ENCODE peak calls at places on chromosomes 5 and 9, in five cellular contexts. One of them, this sample, is unnamed.

GRCh38 chr9:16039103-16039987 is 486.5 kb downstream of the CCDC171 start:
- DNase-seq in body of pancreas: no peak
- DNase-seq in ovary: peak
- DNase-seq in WTC11: peak
- DNase-seq in left ventricle myocardium inferior: no peak
- DNase-seq in this sample: peak

GRCh38 chr5:42851441-42851840 is 39.7 kb upstream of the SELENOP start:
- DNase-seq in body of pancreas: no peak
- DNase-seq in left ventricle myocardium inferior: no peak
- DNase-seq in WTC11: no peak
- DNase-seq in ovary: no peak
- DNase-seq in this sample: no peak

GRCh38 chr9:86126998-86127972 is 27.9 kb upstream of the GOLM1 start:
- DNase-seq in ovary: peak
- DNase-seq in left ventricle myocardium inferior: peak
- DNase-seq in WTC11: peak
- DNase-seq in body of pancreas: peak
- DNase-seq in this sample: peak

GRCh38 chr5:138230261-138230660 is 17.1 kb upstream of the CDC23 start:
- DNase-seq in body of pancreas: no peak
- DNase-seq in ovary: no peak
- DNase-seq in WTC11: no peak
- DNase-seq in left ventricle myocardium inferior: peak
- DNase-seq in this sample: peak

GRCh38 chr5:136192526-136193395 is at the start of gene SMIM32:
- DNase-seq in left ventricle myocardium inferior: no peak
- DNase-seq in body of pancreas: peak
- DNase-seq in WTC11: peak
- DNase-seq in ovary: no peak
- DNase-seq in this sample: peak

GRCh38 chr5:88833371-88834107 is 49.4 kb downstream of the MEF2C start:
- DNase-seq in WTC11: no peak
- DNase-seq in left ventricle myocardium inferior: peak
- DNase-seq in body of pancreas: peak
- DNase-seq in ovary: peak
- DNase-seq in this sample: no peak

GRCh38 chr9:114030364-114030763 is 47.7 kb downstream of the AMBP start:
- DNase-seq in left ventricle myocardium inferior: no peak
- DNase-seq in WTC11: no peak
- DNase-seq in body of pancreas: no peak
- DNase-seq in ovary: no peak
- DNase-seq in this sample: no peak

GRCh38 chr9:120783611-120784047 is 9.6 kb downstream of the FBXW2 start:
- DNase-seq in WTC11: no peak
- DNase-seq in left ventricle myocardium inferior: no peak
- DNase-seq in body of pancreas: no peak
- DNase-seq in ovary: no peak
- DNase-seq in this sample: no peak

GRCh38 chr5:93279292-93279974 is 301.6 kb downstream of the NR2F1-AS1 start:
- DNase-seq in ovary: no peak
- DNase-seq in body of pancreas: no peak
- DNase-seq in left ventricle myocardium inferior: no peak
- DNase-seq in WTC11: no peak
- DNase-seq in this sample: no peak

GRCh38 chr9:1832960-1833359 is 182.2 kb upstream of the SMARCA2 start:
- DNase-seq in left ventricle myocardium inferior: no peak
- DNase-seq in ovary: no peak
- DNase-seq in WTC11: no peak
- DNase-seq in body of pancreas: no peak
- DNase-seq in this sample: no peak

GRCh38 chr5:137647401-137647800 is 88.5 kb downstream of the KLHL3 start:
- DNase-seq in ovary: no peak
- DNase-seq in WTC11: no peak
- DNase-seq in body of pancreas: no peak
- DNase-seq in left ventricle myocardium inferior: no peak
- DNase-seq in this sample: no peak

GRCh38 chr5:143013176-143013575 is 243.0 kb downstream of the ARHGAP26 start:
- DNase-seq in ovary: no peak
- DNase-seq in left ventricle myocardium inferior: no peak
- DNase-seq in WTC11: no peak
- DNase-seq in body of pancreas: no peak
- DNase-seq in this sample: no peak

GRCh38 chr5:143010335-143010734 is 240.2 kb downstream of the ARHGAP26 start:
- DNase-seq in WTC11: no peak
- DNase-seq in body of pancreas: no peak
- DNase-seq in left ventricle myocardium inferior: no peak
- DNase-seq in ovary: no peak
- DNase-seq in this sample: no peak

GRCh38 chr5:143011621-143012020 is 241.4 kb downstream of the ARHGAP26 start:
- DNase-seq in left ventricle myocardium inferior: no peak
- DNase-seq in WTC11: no peak
- DNase-seq in ovary: no peak
- DNase-seq in body of pancreas: no peak
- DNase-seq in this sample: no peak

GRCh38 chr5:143016777-143017374 is 246.7 kb downstream of the ARHGAP26 start:
- DNase-seq in body of pancreas: peak
- DNase-seq in WTC11: peak
- DNase-seq in left ventricle myocardium inferior: no peak
- DNase-seq in ovary: no peak
- DNase-seq in this sample: no peak

GRCh38 chr5:143014017-143014651 is 244.0 kb downstream of the ARHGAP26 start:
- DNase-seq in WTC11: peak
- DNase-seq in ovary: no peak
- DNase-seq in body of pancreas: no peak
- DNase-seq in left ventricle myocardium inferior: peak
- DNase-seq in this sample: peak
- TF ChIP-seq CTCF in WTC11: peak
- TF ChIP-seq CTCF in ovary: no peak
- TF ChIP-seq CTCF in body of pancreas: peak
- TF ChIP-seq CTCF in left ventricle myocardium inferior: peak
- TF ChIP-seq CTCF in this sample: peak

DNA sequence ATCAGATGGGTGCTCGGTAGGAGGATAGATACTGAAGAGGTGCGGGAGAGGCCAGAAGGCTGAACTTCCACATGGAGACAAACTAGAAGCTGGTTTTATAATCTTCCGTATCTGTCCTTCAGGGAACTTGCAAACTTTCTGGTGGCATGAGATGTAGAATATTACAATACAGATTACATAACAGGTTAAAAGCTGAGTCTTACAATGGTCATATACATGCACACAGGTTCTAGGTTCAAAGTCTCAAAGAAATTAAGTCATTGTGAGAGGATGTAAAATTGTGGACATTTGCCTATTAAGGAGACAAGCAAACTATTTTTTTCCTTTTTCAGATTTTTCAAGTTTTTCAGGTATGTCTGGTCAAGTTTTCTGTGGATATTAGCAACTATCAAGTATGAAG is 10.4 kb upstream of the ZSWIM6 start:
- DNase-seq in left ventricle myocardium inferior: no peak
- DNase-seq in WTC11: no peak
- DNase-seq in body of pancreas: no peak
- DNase-seq in ovary: no peak
- DNase-seq in this sample: no peak
- TF ChIP-seq CTCF in left ventricle myocardium inferior: no peak
- TF ChIP-seq CTCF in WTC11: no peak
- TF ChIP-seq CTCF in body of pancreas: no peak
- TF ChIP-seq CTCF in ovary: no peak
- TF ChIP-seq CTCF in this sample: no peak

GRCh38 chr9:83906144-83906543 is 15.1 kb downstream of the KIF27 start:
- DNase-seq in WTC11: no peak
- DNase-seq in left ventricle myocardium inferior: no peak
- DNase-seq in body of pancreas: no peak
- DNase-seq in ovary: no peak
- DNase-seq in this sample: no peak
- TF ChIP-seq CTCF in WTC11: no peak
- TF ChIP-seq CTCF in left ventricle myocardium inferior: no peak
- TF ChIP-seq CTCF in body of pancreas: no peak
- TF ChIP-seq CTCF in ovary: no peak
- TF ChIP-seq CTCF in this sample: no peak

DNA sequence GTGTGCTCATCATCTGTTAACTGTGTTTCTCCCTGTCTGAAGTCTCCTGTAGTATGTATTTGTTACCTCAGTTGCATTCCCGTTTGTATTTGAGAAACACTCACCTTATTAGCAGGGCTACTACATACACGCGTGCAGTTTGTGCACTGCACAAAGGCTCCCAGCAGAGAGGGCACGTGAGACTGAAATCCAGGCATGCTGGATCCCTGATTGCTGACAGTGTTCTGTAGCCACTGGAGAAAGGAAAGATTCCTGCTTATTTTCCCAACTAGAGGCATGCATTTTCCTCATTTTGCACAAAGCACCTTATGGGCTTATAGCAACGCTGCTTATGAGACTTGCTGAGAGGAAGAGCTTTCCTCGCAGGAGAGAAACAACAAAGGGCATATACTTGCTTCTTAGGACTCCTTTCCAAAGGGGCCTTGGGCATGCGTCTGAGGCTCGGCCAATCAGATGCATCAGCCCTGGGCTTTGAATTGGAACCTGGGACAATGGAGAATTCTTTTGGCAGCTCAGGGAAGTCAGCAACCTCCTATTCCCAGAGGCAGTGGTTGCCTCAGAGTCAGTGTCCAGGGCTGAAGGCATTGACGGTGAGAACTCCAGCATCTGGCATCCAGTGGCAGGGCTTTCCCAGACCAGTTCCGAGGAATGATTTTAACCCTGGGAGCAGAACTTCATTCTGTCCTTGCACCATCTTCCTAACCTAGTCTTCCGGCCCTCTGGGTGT is 9.9 kb upstream of the MEGF10 start:
- DNase-seq in left ventricle myocardium inferior: no peak
- DNase-seq in WTC11: peak
- DNase-seq in ovary: no peak
- DNase-seq in body of pancreas: peak
- DNase-seq in this sample: no peak
- TF ChIP-seq CTCF in left ventricle myocardium inferior: no peak
- TF ChIP-seq CTCF in WTC11: no peak
- TF ChIP-seq CTCF in ovary: no peak
- TF ChIP-seq CTCF in body of pancreas: peak
- TF ChIP-seq CTCF in this sample: no peak

GRCh38 chr5:14871573-14872069 is at the start of gene ANKH:
- DNase-seq in WTC11: peak
- DNase-seq in ovary: peak
- DNase-seq in body of pancreas: peak
- DNase-seq in left ventricle myocardium inferior: peak
- DNase-seq in this sample: peak
- TF ChIP-seq CTCF in WTC11: no peak
- TF ChIP-seq CTCF in ovary: no peak
- TF ChIP-seq CTCF in body of pancreas: peak
- TF ChIP-seq CTCF in left ventricle myocardium inferior: no peak
- TF ChIP-seq CTCF in this sample: no peak

DNA sequence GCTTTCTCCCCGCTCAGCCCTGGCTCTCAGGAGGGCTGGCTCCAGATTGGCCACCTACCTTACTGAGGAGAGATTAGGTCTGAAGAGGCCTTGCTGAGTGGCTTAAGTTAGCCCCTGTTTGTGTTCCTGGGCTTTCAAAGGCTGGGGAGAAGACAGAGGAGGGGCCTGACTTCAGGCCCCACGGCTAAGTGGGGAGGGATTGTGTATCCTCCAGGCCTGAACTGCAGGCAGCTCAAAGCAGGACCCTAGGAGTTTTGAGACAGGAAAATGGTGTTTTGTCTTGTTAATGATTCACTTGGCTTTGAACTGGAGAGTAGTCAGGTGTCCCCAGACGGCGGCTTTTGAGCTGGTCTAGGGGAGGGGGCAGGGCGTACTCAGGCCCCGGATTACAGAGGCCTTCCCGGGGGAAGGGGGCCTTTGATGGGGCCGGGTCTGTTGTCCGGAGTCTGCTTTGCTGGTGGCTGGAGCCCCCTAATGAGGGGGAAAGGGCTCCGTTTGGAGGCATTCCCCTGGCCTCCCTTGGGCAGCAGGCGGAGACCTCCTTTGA is 162.0 kb upstream of the SMIM23 start:
- DNase-seq in body of pancreas: no peak
- DNase-seq in left ventricle myocardium inferior: no peak
- DNase-seq in WTC11: peak
- DNase-seq in ovary: no peak
- DNase-seq in this sample: peak
- TF ChIP-seq CTCF in body of pancreas: no peak
- TF ChIP-seq CTCF in left ventricle myocardium inferior: no peak
- TF ChIP-seq CTCF in WTC11: no peak
- TF ChIP-seq CTCF in ovary: no peak
- TF ChIP-seq CTCF in this sample: no peak

GRCh38 chr9:87320485-87320884 is 177.2 kb upstream of the DAPK1 start:
- DNase-seq in left ventricle myocardium inferior: no peak
- DNase-seq in WTC11: no peak
- DNase-seq in body of pancreas: no peak
- DNase-seq in ovary: no peak
- DNase-seq in this sample: no peak
- TF ChIP-seq CTCF in left ventricle myocardium inferior: no peak
- TF ChIP-seq CTCF in WTC11: no peak
- TF ChIP-seq CTCF in body of pancreas: no peak
- TF ChIP-seq CTCF in ovary: no peak
- TF ChIP-seq CTCF in this sample: no peak

This sample was measured in glutamatergic neuron.